ENCODE peak calls at places on chromosomes 4 and X, in ten cellular contexts. L is Right ventricle myocardium superior; S is activated T-cell treated with anti-CD3 and anti-CD28 coated beads, Interleukin-2, amount 50 U/mL, for 4 hours; U is activated naive CD8-positive, alpha-beta T cell treated with anti-CD3 and anti-CD28 coated beads, Interleukin-2, amount 50 U/mL, for 24 hours; I is T-cell; D is sciatic nerve; J is left ventricle myocardium superior; Q is heart right ventricle; K is left cardiac atrium; A is left lobe of liver. R is an unnamed sample.

GRCh38 chrX:151516538-151517187 is 46.8 kb upstream of the PASD1 start:
- ATAC-seq in L (no peak), S (no peak), U (no peak), I (no peak), D (no peak), J (no peak), Q (no peak), K (no peak), A (no peak), R (no peak)

GRCh38 chr4:122845066-122845465 is 18.4 kb downstream of the FGF2 start:
- ATAC-seq in L (no peak), S (no peak), U (no peak), I (no peak), D (no peak), J (no peak), Q (no peak), K (no peak), A (no peak), R (no peak)

GRCh38 chr4:139208404-139208945 is 31.5 kb upstream of the ELF2 start:
- ATAC-seq in L (peak), S (no peak), U (no peak), I (no peak), D (peak), J (peak), Q (peak), K (peak), A (no peak), R (peak)

GRCh38 chr4:42310343-42310742 is 86.9 kb upstream of the SHISA3 start:
- ATAC-seq in L (no peak), S (no peak), U (no peak), I (no peak), D (no peak), J (no peak), Q (no peak), K (no peak), A (no peak), R (no peak)

GRCh38 chr4:165293061-165293460 is 34.4 kb upstream of the MSMO1 start:
- ATAC-seq in L (no peak), S (no peak), U (no peak), I (no peak), D (no peak), J (no peak), Q (no peak), K (no peak), A (no peak), R (no peak)

GRCh38 chrX:16119353-16120220 is 3.8 kb upstream of the GRPR start:
- ATAC-seq in L (no peak), S (peak), U (peak), I (no peak), D (no peak), J (no peak), Q (no peak), K (no peak), A (no peak), R (no peak)

GRCh38 chrX:55794420-55794819 is 76.9 kb downstream of the RRAGB start:
- ATAC-seq in L (no peak), S (peak), U (peak), I (no peak), D (no peak), J (no peak), Q (no peak), K (no peak), A (no peak), R (no peak)

GRCh38 chr4:142356118-142356759 is 489.9 kb downstream of the INPP4B start:
- ATAC-seq in L (no peak), S (no peak), U (no peak), I (no peak), D (no peak), J (no peak), Q (no peak), K (no peak), A (no peak), R (no peak)

GRCh38 chrX:78357342-78358055 is 30.1 kb upstream of the CYSLTR1 start:
- ATAC-seq in L (no peak), S (no peak), U (no peak), I (no peak), D (no peak), J (no peak), Q (no peak), K (no peak), A (no peak), R (no peak)

GRCh38 chr4:143417679-143418403 is 81.2 kb downstream of the GAB1 start:
- ATAC-seq in L (no peak), S (no peak), U (peak), I (no peak), D (no peak), J (no peak), Q (peak), K (no peak), A (no peak), R (no peak)

R was measured in gastroesophageal sphincter.